ENCODE peak calls at places on chromosome 20, in four cellular contexts. V, E, C and P are unnamed samples.

GRCh38 chr20:19819149-19819548 is 61.1 kb downstream of the RIN2 start:
- DNase-seq in V (no peak), C (no peak), E (no peak), P (no peak)

GRCh38 chr20:58621906-58622548 is 29.1 kb upstream of the STX16 start:
- DNase-seq in E (no peak), C (no peak), V (no peak), P (no peak)

GRCh38 chr20:16243470-16243869 is 329.8 kb downstream of the KIF16B start:
- DNase-seq in V (peak), E (no peak), C (no peak), P (no peak)

GRCh38 chr20:50048420-50049166 is 64.4 kb downstream of the UBE2V1 start:
- DNase-seq in V (no peak), C (no peak), E (no peak), P (peak)

GRCh38 chr20:7449269-7449668 is 491.0 kb downstream of the HAO1 start:
- DNase-seq in C (no peak), E (no peak), V (no peak), P (no peak)

GRCh38 chr20:35001596-35002362 is 46.1 kb downstream of the MYH7B start:
- DNase-seq in V (no peak), C (no peak), E (no peak), P (no peak)

GRCh38 chr20:25408170-25408547 is 686 bp downstream of the GINS1 start:
- DNase-seq in E (no peak), C (no peak), V (no peak), P (no peak)

GRCh38 chr20:16132399-16132798 is 440.8 kb downstream of the KIF16B start:
- DNase-seq in E (no peak), C (no peak), V (no peak), P (no peak)

GRCh38 chr20:26279224-26279623 is 582.6 kb upstream of the ZNF337 start:
- DNase-seq in E (no peak), V (no peak), C (no peak), P (no peak)

GRCh38 chr20:38599410-38599882 is 2.2 kb upstream of the ARHGAP40 start:
- DNase-seq in V (no peak), C (no peak), E (peak), P (no peak)

GRCh38 chr20:18224968-18225568 is 63.3 kb upstream of the ZNF133 start:
- DNase-seq in V (peak), C (no peak), E (peak), P (no peak)

GRCh38 chr20:57662313-57663240 is 42.4 kb upstream of the ZBP1 start:
- DNase-seq in C (no peak), V (no peak), E (no peak), P (no peak)

GRCh38 chr20:50142812-50143211 is 10.7 kb downstream of the PEDS1 start:
- DNase-seq in V (no peak), E (no peak), C (no peak), P (no peak)